ENCODE peak calls at places on chromosomes 16 and 17, in five cellular contexts. R is tibial artery, J is thyroid gland, S is ovary, G is mesendoderm. M is an unnamed sample. For H3K4me1, the result is how much of the 10 kb centered on the place peaks cover.

GRCh38 chr17:49015179-49015923 is 18.2 kb downstream of the IGF2BP1 start:
- DNase-seq in R (no peak), S (no peak), G (no peak), J (no peak), M (no peak)

GRCh38 chr16:82241469-82242052 is 71.5 kb upstream of the MPHOSPH6 start:
- DNase-seq in S (no peak), J (no peak), R (no peak), G (peak), M (no peak)

GRCh38 chr16:4534151-4534790 is 4.3 kb downstream of the CDIP1 start:
- DNase-seq in J (no peak), R (no peak), G (no peak), S (no peak), M (no peak)

GRCh38 chr17:6670999-6671398 is 19.4 kb downstream of the C17orf100 start:
- DNase-seq in J (no peak), S (no peak), G (no peak), R (no peak), M (no peak)

GRCh38 chr16:88315543-88316105 is 67.1 kb upstream of the ZNF469 start:
- DNase-seq in G (peak), S (peak), R (no peak), J (peak), M (peak)

GRCh38 chr16:87723224-87723619 is 42.6 kb downstream of the KLHDC4 start:
- DNase-seq in G (no peak), S (no peak), R (no peak), J (peak), M (peak)

GRCh38 chr16:10868562-10869469 is 8.2 kb upstream of the CIITA start:
- DNase-seq in G (no peak), R (peak), J (peak), S (no peak), M (no peak)

GRCh38 chr16:80300876-80301275 is 239.9 kb upstream of the DYNLRB2 start:
- DNase-seq in R (no peak), S (no peak), G (peak), J (peak), M (no peak)

GRCh38 chr17:11238710-11239109 is 2.3 kb upstream of the SHISA6 start:
- DNase-seq in J (no peak), R (no peak), G (peak), S (no peak), M (no peak)

GRCh38 chr17:46192484-46193245 is 564 bp downstream of the KANSL1 start:
- DNase-seq in R (peak), J (peak), S (peak), G (peak), M (peak)

GRCh38 chr16:87844374-87844733 is 25.0 kb downstream of the SLC7A5 start:
- DNase-seq in S (peak), G (peak), J (no peak), R (no peak), M (no peak)

GRCh38 chr16:12433691-12434390 is 369.8 kb downstream of the CPPED1 start:
- DNase-seq in J (peak), R (no peak), S (no peak), G (no peak), M (no peak)

DNA sequence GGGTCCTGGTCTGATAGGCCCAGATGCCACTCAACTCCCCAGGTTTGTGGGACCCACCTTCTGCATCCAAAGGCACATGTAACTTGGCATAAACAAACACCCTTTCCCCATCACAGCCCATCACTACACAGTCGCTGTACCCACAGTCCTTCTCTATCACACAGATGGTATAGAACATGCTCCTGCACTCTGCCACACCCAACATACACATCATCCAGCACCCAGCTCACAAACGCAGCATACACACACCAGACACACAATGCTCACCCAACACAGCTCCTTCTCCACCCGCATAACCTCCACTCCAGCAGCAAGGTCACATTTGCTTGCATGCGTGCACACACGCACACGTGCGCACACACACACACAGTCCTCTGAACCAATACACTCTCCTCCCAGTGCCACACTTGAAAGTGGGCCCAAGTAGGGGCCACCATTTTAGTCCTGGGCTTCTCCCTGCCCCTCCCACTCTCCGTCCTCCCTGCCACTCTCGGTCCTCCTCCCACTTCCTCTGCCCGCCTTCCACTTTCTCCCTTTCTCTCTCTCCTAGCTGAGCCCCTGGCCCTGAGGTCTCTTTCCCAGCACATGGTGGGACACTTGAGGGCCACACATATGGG is 8.5 kb upstream of the TMEM92 start:
- DNase-seq in S (no peak), G (no peak), J (no peak), R (no peak), M (no peak)
- H3K4me1 ChIP-seq in S (under half), G (under half), J (under half), R (half or more), M (under half)

GRCh38 chr16:85829266-85829665 is 29.8 kb downstream of the COX4I1 start:
- DNase-seq in S (no peak), R (no peak), G (no peak), J (no peak), M (no peak)

GRCh38 chr16:85826686-85827247 is 27.3 kb downstream of the COX4I1 start:
- DNase-seq in G (no peak), S (no peak), R (no peak), J (no peak), M (no peak)

GRCh38 chr16:85828166-85828565 is 28.7 kb downstream of the COX4I1 start:
- DNase-seq in G (no peak), R (no peak), S (no peak), J (no peak), M (no peak)

GRCh38 chr16:85832578-85833539 is 33.4 kb downstream of the COX4I1 start:
- DNase-seq in G (no peak), R (no peak), S (no peak), J (no peak), M (no peak)

DNA sequence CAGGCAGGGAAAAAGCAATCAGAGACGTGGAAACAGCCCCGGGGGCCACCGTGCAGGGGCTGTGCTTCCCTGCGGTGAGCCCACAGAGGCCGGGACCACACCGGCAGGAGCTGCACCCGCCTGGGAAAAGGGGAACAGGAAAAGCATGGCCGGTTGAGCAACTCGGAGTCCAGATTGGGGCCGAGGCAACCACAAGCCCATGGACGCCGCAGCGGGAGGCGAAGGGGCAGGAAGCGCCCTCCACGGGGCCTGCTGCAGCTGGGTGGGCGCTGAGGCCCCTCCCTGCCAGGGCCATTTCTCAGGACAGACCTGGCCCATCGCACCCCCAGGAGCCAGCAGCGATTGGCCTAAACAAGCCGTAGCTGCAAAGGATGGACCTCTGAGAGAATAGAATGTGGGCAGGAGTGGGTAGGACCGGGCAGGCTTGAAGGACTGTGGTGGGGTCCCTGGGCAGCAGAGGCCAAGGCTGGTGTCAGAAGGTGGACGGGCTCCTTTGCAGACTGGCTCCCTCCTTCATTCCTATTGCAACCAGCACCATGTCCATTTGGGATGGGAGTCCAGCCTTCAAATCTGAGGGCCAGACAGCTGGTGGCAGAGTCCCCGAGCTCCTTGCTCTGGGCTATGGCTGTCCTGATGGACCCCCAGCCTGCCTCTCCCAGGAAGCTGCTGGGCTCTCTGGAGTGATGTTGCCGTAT is 30.4 kb downstream of the COX4I1 start:
- DNase-seq in J (no peak), R (peak), G (no peak), S (no peak), M (no peak)
- H3K4me1 ChIP-seq in J (under half), R (under half), G (under half), S (under half), M (under half)

DNA sequence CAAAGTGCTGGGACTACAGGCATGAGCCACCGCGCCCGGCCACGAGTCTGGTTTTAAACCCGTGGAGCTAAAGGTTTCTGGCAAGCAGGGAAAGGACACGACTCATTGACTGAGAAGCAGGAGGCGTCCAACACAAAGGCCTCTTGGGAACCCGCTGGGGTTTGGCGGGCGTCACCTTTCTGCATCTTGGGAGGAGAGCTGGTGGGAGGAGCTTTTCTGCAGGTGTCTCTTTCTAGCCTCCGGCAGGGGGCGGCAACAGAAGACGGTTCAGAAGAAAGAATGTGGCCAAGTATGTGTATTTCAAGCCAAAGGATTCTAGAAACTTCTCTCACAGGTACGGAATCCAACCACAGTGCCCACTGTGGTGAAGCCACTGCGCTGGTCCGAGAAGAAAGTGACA is 97.4 kb downstream of the MRM3 start:
- DNase-seq in J (peak), R (peak), G (peak), S (peak), M (peak)
- H3K4me1 ChIP-seq in J (under half), R (half or more), G (under half), S (under half), M (under half)

GRCh38 chr17:17874478-17874877 is 37.7 kb upstream of the SREBF1 start:
- DNase-seq in R (no peak), G (peak), S (no peak), J (no peak), M (no peak)
- H3K4me1 ChIP-seq in R (half or more), G (under half), S (under half), J (under half), M (under half)

M was measured in small intestine.